ENCODE peak calls at places on chromosomes 16 and 17, in four cellular contexts. Y is NCI-H748 treated with DMSO at 0.1 percent for 48 hours; X is SK-MEL-5; N is stimulated activated CD4-positive, alpha-beta T cell treated with anti-CD3 and anti-CD28 coated beads, Interleukin-4, amount 100 ng/mL, for 24 hours. O is an unnamed sample.

GRCh38 chr16:85680352-85680944 is 8.3 kb downstream of the GINS2 start:
- DNase-seq in N (no peak), X (no peak), Y (no peak), O (no peak)

GRCh38 chr17:76104140-76104895 is 731 bp upstream of the EXOC7 start:
- DNase-seq in N (no peak), Y (no peak), X (no peak), O (no peak)

GRCh38 chr16:35733971-35734702 is 2274.7 kb downstream of the TP53TG3F start:
- DNase-seq in Y (no peak), X (no peak), N (no peak), O (no peak)

GRCh38 chr17:74214642-74215331 is 1.4 kb downstream of the TTYH2 start:
- DNase-seq in Y (no peak), X (no peak), N (no peak), O (no peak)

GRCh38 chr17:12546983-12547382 is 118.7 kb upstream of the MYOCD start:
- DNase-seq in N (no peak), X (no peak), Y (no peak), O (no peak)

GRCh38 chr17:77645441-77646430 is 312.8 kb upstream of the TNRC6C start:
- DNase-seq in X (no peak), Y (no peak), N (peak), O (peak)

GRCh38 chr17:72077326-72077960 is 43.4 kb upstream of the SOX9 start:
- DNase-seq in Y (no peak), N (no peak), X (peak), O (no peak)

GRCh38 chr17:76007131-76007849 is 6.6 kb downstream of the CDK3 start:
- DNase-seq in Y (no peak), X (no peak), N (no peak), O (no peak)

GRCh38 chr17:80822700-80823410 is 168.8 kb upstream of the CHMP6 start:
- DNase-seq in X (no peak), N (no peak), Y (no peak), O (no peak)

GRCh38 chr17:44279586-44280344 is 11.8 kb upstream of the SLC4A1 start:
- DNase-seq in Y (no peak), X (peak), N (no peak), O (no peak)

GRCh38 chr17:78384479-78385175 is 6.2 kb downstream of the PGS1 start:
- DNase-seq in N (no peak), Y (no peak), X (no peak), O (no peak)

GRCh38 chr17:68057531-68057952 is 22.0 kb downstream of the KPNA2 start:
- DNase-seq in Y (no peak), X (peak), N (peak), O (peak)

GRCh38 chr17:491086-492014 is 138.7 kb upstream of the RPH3AL start:
- DNase-seq in X (no peak), N (no peak), Y (no peak), O (no peak)

GRCh38 chr17:5555254-5555653 is 29.1 kb downstream of the NLRP1 start:
- DNase-seq in X (no peak), N (no peak), Y (no peak), O (no peak)

GRCh38 chr17:29291163-29291752 is 2.7 kb downstream of the NUFIP2 start:
- DNase-seq in Y (peak), X (peak), N (peak), O (no peak)

O was measured in activated CD4-positive, alpha-beta T cell treated with anti-CD3 and anti-CD28 coated beads, Interleukin-2, amount 50 U/mL, for 4 hours.